ENCODE peak calls at places on chromosomes 2 and 18, in seven cellular contexts. M, Z, T, K, Q, I and B are unnamed samples.

GRCh38 chr2:168247341-168248305 is at the start of gene STK39:
- DNase-seq in Q (peak; percentile 64), T (peak; percentile 80), K (no peak), M (peak; percentile 83), Z (peak; percentile 71), I (peak; percentile 85), B (peak; percentile 73)

GRCh38 chr2:176149484-176150337 is 1.6 kb upstream of the HOXD4 start:
- DNase-seq in K (no peak), Z (no peak), M (no peak), Q (no peak), T (no peak), I (no peak), B (no peak)

GRCh38 chr2:109396338-109397180 is 217.2 kb downstream of the SEPTIN10 start:
- DNase-seq in K (no peak), I (peak; percentile 46), M (no peak), T (no peak), Z (no peak), Q (no peak), B (peak; percentile 36)

GRCh38 chr2:67165141-67165990 is 231.8 kb upstream of the ETAA1 start:
- DNase-seq in M (no peak), Z (no peak), T (no peak), Q (no peak), K (no peak), I (no peak), B (no peak)

GRCh38 chr2:218879881-218880748 is 537 bp upstream of the WNT10A start:
- DNase-seq in M (peak; percentile 68), Z (no peak), I (peak; percentile 57), T (peak; percentile 78), K (no peak), Q (no peak), B (no peak)

GRCh38 chr2:160639472-160639871 is 145.9 kb upstream of the RBMS1 start:
- DNase-seq in K (no peak), I (no peak), Z (no peak), Q (no peak), M (no peak), T (no peak), B (no peak)

GRCh38 chr2:5319493-5319892 is 372.7 kb upstream of the SOX11 start:
- DNase-seq in T (no peak), Z (no peak), K (no peak), Q (no peak), M (no peak), I (no peak), B (no peak)

GRCh38 chr2:100254646-100255210 is 67.6 kb downstream of the LONRF2 start:
- DNase-seq in I (no peak), K (no peak), T (no peak), Q (no peak), M (no peak), Z (no peak), B (no peak)

GRCh38 chr2:102224824-102225739 is 38.3 kb downstream of the IL1RL2 start:
- DNase-seq in M (no peak), T (no peak), Q (no peak), I (no peak), Z (no peak), K (no peak), B (no peak)

GRCh38 chr18:78495550-78495949 is 484.1 kb upstream of the SALL3 start:
- DNase-seq in M (no peak), I (no peak), Q (no peak), K (no peak), T (no peak), Z (no peak), B (no peak)

GRCh38 chr2:73063472-73063871 is 8.0 kb downstream of the SFXN5 start:
- DNase-seq in M (no peak), Z (no peak), K (no peak), I (no peak), T (no peak), Q (no peak), B (no peak)

GRCh38 chr18:74153377-74153776 is 5.1 kb downstream of the TIMM21 start:
- DNase-seq in Q (no peak), M (no peak), K (no peak), T (no peak), Z (no peak), I (no peak), B (no peak)

GRCh38 chr18:74155276-74155675 is 7.0 kb downstream of the TIMM21 start:
- DNase-seq in K (no peak), Q (no peak), Z (no peak), M (no peak), T (no peak), I (no peak), B (no peak)

GRCh38 chr18:74153793-74154192 is 5.5 kb downstream of the TIMM21 start:
- DNase-seq in Q (no peak), T (no peak), I (no peak), Z (no peak), K (no peak), M (no peak), B (no peak)

GRCh38 chr18:74152270-74152669 is 3.9 kb downstream of the TIMM21 start:
- DNase-seq in K (no peak), I (no peak), Q (no peak), T (no peak), M (no peak), Z (no peak), B (no peak)

GRCh38 chr18:74152906-74153305 is 4.6 kb downstream of the TIMM21 start:
- DNase-seq in Q (no peak), Z (no peak), K (no peak), I (no peak), T (no peak), M (no peak), B (no peak)
- TF ChIP-seq CTCF in Q (no peak), Z (peak; percentile 11), K (peak; percentile 17), I (peak; percentile 44), T (no peak), M (no peak), B (peak; percentile 30)

GRCh38 chr2:151777487-151777886 is 43.2 kb upstream of the NEB start:
- DNase-seq in I (no peak), M (no peak), K (no peak), T (no peak), Z (no peak), Q (no peak), B (no peak)
- TF ChIP-seq CTCF in I (peak; percentile 50), M (no peak), K (no peak), T (no peak), Z (no peak), Q (no peak), B (no peak)

GRCh38 chr2:171266102-171266501 is 105.4 kb upstream of the TLK1 start:
- DNase-seq in T (no peak), Q (no peak), I (no peak), M (no peak), K (no peak), Z (no peak), B (no peak)
- TF ChIP-seq CTCF in T (no peak), Q (no peak), I (no peak), M (no peak), K (no peak), Z (no peak), B (no peak)

GRCh38 chr2:45127891-45128290 is 118.6 kb upstream of the SIX2 start:
- DNase-seq in K (no peak), M (no peak), Z (no peak), I (no peak), Q (no peak), T (no peak), B (no peak)

GRCh38 chr2:45131587-45131986 is 122.3 kb upstream of the SIX2 start:
- DNase-seq in I (no peak), K (no peak), Q (no peak), M (no peak), T (no peak), Z (no peak), B (no peak)

GRCh38 chr2:45127321-45127720 is 118.1 kb upstream of the SIX2 start:
- DNase-seq in I (no peak), T (no peak), K (no peak), Q (no peak), M (no peak), Z (no peak), B (no peak)

GRCh38 chr2:45130758-45131157 is 121.5 kb upstream of the SIX2 start:
- DNase-seq in M (no peak), T (no peak), K (no peak), I (no peak), Q (no peak), Z (no peak), B (peak; percentile 6)

GRCh38 chr2:45128580-45128997 is 119.3 kb upstream of the SIX2 start:
- DNase-seq in M (no peak), Q (no peak), K (peak; percentile 89), Z (peak; percentile 94), T (no peak), I (no peak), B (peak; percentile 98)
- TF ChIP-seq CTCF in M (no peak), Q (no peak), K (peak; percentile 19), Z (peak; percentile 12), T (no peak), I (no peak), B (no peak)

GRCh38 chr2:155223781-155224406 is 525.4 kb downstream of the KCNJ3 start:
- DNase-seq in Z (no peak), I (no peak), T (no peak), M (no peak), Q (no peak), K (no peak), B (peak; percentile 22)
- TF ChIP-seq CTCF in Z (no peak), I (peak; percentile 72), T (no peak), M (peak; percentile 37), Q (peak; percentile 44), K (no peak), B (peak; percentile 31)

GRCh38 chr18:7169601-7170000 is 52.0 kb upstream of the LAMA1 start:
- DNase-seq in Z (no peak), I (no peak), K (no peak), Q (no peak), M (no peak), T (no peak), B (no peak)

GRCh38 chr18:7170292-7170691 is 52.7 kb upstream of the LAMA1 start:
- DNase-seq in I (no peak), Q (no peak), K (no peak), T (no peak), Z (no peak), M (no peak), B (no peak)

GRCh38 chr18:7165846-7166393 is 48.3 kb upstream of the LAMA1 start:
- DNase-seq in K (no peak), Q (no peak), T (no peak), M (no peak), I (no peak), Z (no peak), B (no peak)

GRCh38 chr18:7168408-7168807 is 50.8 kb upstream of the LAMA1 start:
- DNase-seq in K (no peak), Z (no peak), I (no peak), Q (no peak), T (no peak), M (no peak), B (no peak)

DNA sequence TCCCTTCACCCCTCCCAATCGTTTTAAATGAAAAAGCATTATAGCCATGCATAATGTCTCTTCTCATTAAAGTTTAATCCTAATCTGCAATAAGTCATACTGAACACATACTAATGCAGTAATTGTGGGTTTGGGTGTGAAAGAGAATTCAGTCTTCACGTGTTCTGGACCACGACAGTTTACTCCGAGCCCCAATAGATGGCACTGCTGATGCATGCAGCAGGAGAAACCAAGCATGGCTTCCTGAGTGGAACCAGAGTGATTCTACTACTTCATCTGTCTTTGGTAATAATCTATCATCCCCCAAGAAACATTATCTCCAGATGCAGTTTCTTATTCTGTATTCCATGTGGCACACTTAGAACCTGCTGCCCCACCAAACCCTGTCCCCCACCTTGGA is 47.0 kb upstream of the LAMA1 start:
- DNase-seq in Z (peak; percentile 22), Q (no peak), K (no peak), M (no peak), T (no peak), I (no peak), B (peak; percentile 24)
- TF ChIP-seq CTCF in Z (peak; percentile 45), Q (peak; percentile 22), K (peak; percentile 59), M (peak; percentile 33), T (no peak), I (peak; percentile 53), B (peak; percentile 17)